ENCODE peak calls at places on chromosomes 6 and 20, in seven cellular contexts. R is activated CD4-positive, alpha-beta T cell treated with anti-CD3 and anti-CD28 coated beads, Interleukin-2, amount 50 U/mL, for 24 hours; N is cardiac fibroblast; L is choroid plexus epithelial cell; U is fibroblast of the conjunctiva; X is lung microvascular endothelial cell; B is fibroblast of mammary gland. K is an unnamed sample.

GRCh38 chr6:5656226-5656625 is 350.5 kb downstream of the NRN1 start:
- DNase-seq in R (no peak), N (no peak), L (no peak), U (no peak), X (no peak), B (no peak), K (no peak)

GRCh38 chr6:125088963-125089362 is 64.6 kb upstream of the TPD52L1 start:
- DNase-seq in R (no peak), N (no peak), L (no peak), U (no peak), X (no peak), B (no peak), K (no peak)

GRCh38 chr20:51230727-51231126 is 207.8 kb upstream of the KCNG1 start:
- DNase-seq in R (no peak), N (no peak), L (no peak), U (no peak), X (no peak), B (no peak), K (no peak)

GRCh38 chr6:148154648-148155047 is 188.0 kb upstream of the SASH1 start:
- DNase-seq in R (no peak), N (no peak), L (no peak), U (no peak), X (no peak), B (no peak), K (no peak)

GRCh38 chr6:22042713-22043112 is 254.1 kb downstream of the PRL start:
- DNase-seq in R (no peak), N (peak; percentile 42), L (peak; percentile 21), U (no peak), X (no peak), B (peak; percentile 51), K (no peak)

GRCh38 chr6:1242439-1242838 is 69.5 kb upstream of the FOXQ1 start:
- DNase-seq in R (no peak), N (no peak), L (peak; percentile 74), U (no peak), X (no peak), B (peak; percentile 12), K (no peak)

GRCh38 chr20:45080867-45081616 is 19.9 kb downstream of the KCNS1 start:
- DNase-seq in R (no peak), N (no peak), L (peak; percentile 57), U (no peak), X (peak; percentile 42), B (no peak), K (no peak)

GRCh38 chr6:5190467-5190866 is 70.3 kb downstream of the LYRM4 start:
- DNase-seq in R (no peak), N (peak; percentile 95), L (peak; percentile 98), U (peak; percentile 57), X (peak; percentile 90), B (peak; percentile 95), K (no peak)

GRCh38 chr6:42452171-42453026 is 673 bp upstream of the TRERF1 start:
- DNase-seq in R (peak; percentile 47), N (peak; percentile 83), L (peak; percentile 82), U (peak; percentile 55), X (peak; percentile 41), B (peak; percentile 74), K (no peak)

GRCh38 chr6:37691904-37692806 is 5.5 kb downstream of the MDGA1 start:
- DNase-seq in R (peak; percentile 66), N (peak; percentile 69), L (peak; percentile 69), U (no peak), X (peak; percentile 65), B (peak; percentile 60), K (no peak)

GRCh38 chr6:105272783-105273182 is 93.0 kb upstream of the POPDC3 start:
- DNase-seq in R (no peak), N (peak; percentile 39), L (peak; percentile 36), U (no peak), X (no peak), B (peak; percentile 16), K (no peak)

GRCh38 chr20:22775671-22776139 is 191.3 kb upstream of the FOXA2 start:
- DNase-seq in R (no peak), N (peak; percentile 68), L (peak; percentile 62), U (no peak), X (peak; percentile 35), B (peak; percentile 74), K (no peak)

GRCh38 chr6:117951783-117952182 is 44.7 kb downstream of the SLC35F1 start:
- DNase-seq in R (no peak), N (no peak), L (peak; percentile 1), U (no peak), X (no peak), B (no peak), K (no peak)